ENCODE peak calls at places on chromosomes 4 and X, in four cellular contexts. W is endodermal cell, Z is A549, P is osteoblast. E is an unnamed sample. For H3K4me1, the result is how much of the 10 kb centered on the place peaks cover.

GRCh38 chr4:78757574-78757973 is 18.6 kb upstream of the BMP2K start:
- DNase-seq in P (no peak), Z (no peak), W (no peak), E (no peak)

GRCh38 chr4:177427097-177427665 is 15.1 kb downstream of the AGA start:
- DNase-seq in W (no peak), P (no peak), Z (no peak), E (no peak)

GRCh38 chr4:16034010-16034829 is 49.6 kb downstream of the PROM1 start:
- DNase-seq in W (no peak), P (no peak), Z (peak), E (no peak)

GRCh38 chr4:188262464-188262863 is 123.2 kb downstream of the TRIML1 start:
- DNase-seq in W (no peak), P (peak), Z (peak), E (no peak)

GRCh38 chrX:40414335-40414734 is 166.4 kb upstream of the ATP6AP2 start:
- DNase-seq in P (no peak), W (peak), Z (no peak), E (no peak)

GRCh38 chr4:26524001-26524400 is 33.7 kb upstream of the CCKAR start:
- DNase-seq in W (no peak), Z (no peak), P (no peak), E (no peak)

GRCh38 chrX:155966876-155967275 is 30.6 kb upstream of the IL9R start:
- DNase-seq in P (peak), W (peak), Z (peak), E (no peak)

GRCh38 chr4:187632260-187633010 is 363.1 kb upstream of the ZFP42 start:
- DNase-seq in P (no peak), W (no peak), Z (no peak), E (no peak)

GRCh38 chr4:7756561-7757355 is 182.9 kb downstream of the AFAP1 start:
- DNase-seq in P (no peak), Z (no peak), W (no peak), E (peak)

GRCh38 chrX:115912372-115912897 is 258.1 kb upstream of the AGTR2 start:
- DNase-seq in Z (no peak), W (no peak), P (peak), E (no peak)

GRCh38 chr4:123349401-123350190 is 47.0 kb upstream of the SPRY1 start:
- DNase-seq in Z (no peak), P (no peak), W (peak), E (no peak)

GRCh38 chrX:74923942-74924448 is 1.3 kb downstream of the NEXMIF start:
- DNase-seq in W (no peak), P (no peak), Z (no peak), E (peak)

GRCh38 chr4:169100656-169101055 is 90.6 kb upstream of the CBR4 start:
- DNase-seq in Z (no peak), W (peak), P (no peak), E (no peak)

GRCh38 chrX:96126182-96126581 is 558.5 kb upstream of the DIAPH2 start:
- DNase-seq in Z (no peak), W (no peak), P (no peak), E (no peak)

GRCh38 chr4:55706526-55706925 is 70.4 kb upstream of the NMU start:
- DNase-seq in Z (no peak), P (no peak), W (no peak), E (no peak)

GRCh38 chr4:120555058-120555457 is 367.5 kb downstream of the PRDM5 start:
- DNase-seq in Z (no peak), W (no peak), P (no peak), E (no peak)

GRCh38 chr4:67035501-67035900 is 509.8 kb downstream of the CENPC start:
- DNase-seq in Z (peak), P (peak), W (no peak), E (no peak)

GRCh38 chr4:138300616-138301015 is 58.5 kb upstream of the SLC7A11 start:
- DNase-seq in W (no peak), Z (no peak), P (no peak), E (no peak)

GRCh38 chr4:82988323-82988832 is 22.2 kb downstream of the LIN54 start:
- DNase-seq in Z (no peak), W (no peak), P (peak), E (no peak)

GRCh38 chr4:4990329-4990728 is 28.9 kb downstream of the CYTL1 start:
- DNase-seq in Z (no peak), W (no peak), P (no peak), E (no peak)

GRCh38 chrX:9873952-9874351 is 87.7 kb downstream of the SHROOM2 start:
- DNase-seq in P (no peak), Z (peak), W (peak), E (peak)

GRCh38 chrX:48854898-48855297 is 19.5 kb upstream of the PCSK1N start:
- DNase-seq in P (no peak), W (peak), Z (peak), E (no peak)

GRCh38 chrX:23403849-23404248 is 69.2 kb downstream of the PTCHD1 start:
- DNase-seq in P (no peak), W (peak), Z (peak), E (no peak)

GRCh38 chrX:120749141-120749846 is 119.4 kb upstream of the C1GALT1C1 start:
- DNase-seq in Z (no peak), W (no peak), P (no peak), E (no peak)

GRCh38 chrX:68835104-68835442 is 6.3 kb downstream of the EFNB1 start:
- DNase-seq in Z (no peak), W (no peak), P (peak), E (no peak)

GRCh38 chr4:73707918-73708577 is 32.3 kb upstream of the CXCL8 start:
- DNase-seq in P (no peak), W (no peak), Z (peak), E (peak)

GRCh38 chr4:6689506-6689960 is 4.1 kb upstream of the S100P start:
- DNase-seq in P (no peak), W (peak), Z (no peak), E (peak)

GRCh38 chrX:25198891-25199290 is 183.1 kb upstream of the ARX start:
- DNase-seq in W (no peak), P (no peak), Z (no peak), E (no peak)

GRCh38 chr4:88891636-88892035 is 165.3 kb downstream of the FAM13A start:
- DNase-seq in Z (no peak), W (no peak), P (no peak), E (no peak)

GRCh38 chr4:78356251-78356650 is 195.3 kb upstream of the ANXA3 start:
- DNase-seq in Z (no peak), P (no peak), W (no peak), E (no peak)

GRCh38 chr4:174450452-174450851 is 71.8 kb downstream of the HPGD start:
- DNase-seq in P (no peak), Z (no peak), W (no peak), E (no peak)

GRCh38 chr4:56787380-56787779 is 34.1 kb downstream of the SPINK2 start:
- DNase-seq in W (peak), Z (no peak), P (no peak), E (no peak)

GRCh38 chr4:25787891-25788331 is 74.9 kb downstream of the SEL1L3 start:
- DNase-seq in P (no peak), Z (no peak), W (no peak), E (no peak)

GRCh38 chr4:7391637-7392437 is 42.9 kb downstream of the PSAPL1 start:
- DNase-seq in W (peak), P (no peak), Z (no peak), E (no peak)

GRCh38 chr4:156829194-156829593 is 142.4 kb downstream of the PDGFC start:
- DNase-seq in W (no peak), P (peak), Z (no peak), E (no peak)

DNA sequence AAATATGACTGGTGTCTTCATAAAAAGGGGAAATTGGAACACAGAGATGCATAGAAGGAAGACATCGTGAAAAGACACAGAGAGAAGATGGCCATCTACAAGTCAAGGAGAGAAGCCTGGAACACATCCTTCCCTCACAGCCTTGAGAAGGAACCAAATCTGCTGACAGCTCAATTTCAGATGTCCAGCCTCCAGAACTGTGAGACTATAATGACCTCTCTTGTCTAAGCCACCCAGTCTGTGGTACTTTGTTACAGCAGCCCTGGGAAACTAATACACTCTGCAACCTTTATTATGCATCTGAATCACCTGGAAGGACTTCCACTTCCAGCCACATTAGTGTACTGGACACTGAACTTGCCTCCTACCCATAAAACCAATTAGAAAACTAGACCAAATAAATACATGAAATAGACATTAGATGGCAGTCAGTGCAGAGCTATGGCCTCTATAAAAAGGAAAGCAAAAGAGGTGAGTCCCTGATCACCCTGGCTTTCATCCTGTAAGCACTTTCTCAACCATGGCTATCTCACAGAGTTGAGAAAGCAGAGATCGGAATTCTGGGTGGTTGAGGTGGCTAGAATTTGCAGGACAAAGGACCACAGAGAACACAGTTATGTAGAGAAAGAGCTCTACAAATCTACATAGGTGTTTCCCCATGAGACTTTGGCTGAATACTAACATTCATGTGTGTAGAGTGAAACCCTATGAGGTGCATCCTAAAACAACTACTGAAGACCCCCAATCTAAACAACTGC is 25.7 kb downstream of the GAB3 start:
- DNase-seq in Z (no peak), W (no peak), P (no peak), E (no peak)
- H3K4me1 ChIP-seq in Z (under half), W (under half), P (under half), E (half or more)

GRCh38 chrX:140664939-140665338 is 44.6 kb upstream of the LINC00632 start:
- DNase-seq in W (no peak), P (no peak), Z (peak), E (no peak)
- TF ChIP-seq CTCF in W (peak), P (no peak), Z (peak), E (peak)

GRCh38 chr4:2937986-2938385 is 25.2 kb downstream of the NOP14 start:
- DNase-seq in Z (no peak), P (peak), W (no peak), E (no peak)
- H3K27ac ChIP-seq in Z (no peak), P (no peak), W (no peak), E (peak)

GRCh38 chrX:71099736-71100135 is 4.1 kb downstream of the FOXO4 start:
- DNase-seq in P (no peak), W (peak), Z (no peak), E (no peak)
- H3K4me1 ChIP-seq in P (under half), W (under half), Z (under half), E (under half)

DNA sequence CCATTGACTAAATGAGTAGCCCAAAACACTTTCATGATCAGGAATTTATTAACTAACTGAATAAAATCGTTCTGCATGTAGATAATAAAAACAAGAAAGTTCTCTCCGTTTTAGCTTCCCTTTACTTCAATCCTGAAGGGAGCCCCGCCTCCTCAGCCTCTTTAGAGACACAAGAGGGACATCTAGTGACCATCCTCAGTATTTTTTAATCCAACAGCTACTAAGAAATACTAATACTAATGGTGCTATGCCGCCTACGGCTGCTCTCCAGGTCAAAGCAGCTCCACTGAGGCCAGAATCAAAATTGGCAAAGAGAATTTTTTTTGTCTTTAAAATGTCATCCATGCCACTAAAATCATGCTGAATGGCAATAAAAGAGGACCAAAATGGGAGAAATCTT is 3.2 kb upstream of the PCDH19 start:
- DNase-seq in W (peak), Z (peak), P (peak), E (no peak)
- TF ChIP-seq CTCF in W (peak), Z (peak), P (peak), E (peak)

GRCh38 chr4:54099959-54100606 is at the start of gene GSX2:
- DNase-seq in W (no peak), P (peak), Z (no peak), E (no peak)
- H3K27ac ChIP-seq in W (no peak), P (no peak), Z (peak), E (no peak)

GRCh38 chrX:71991164-71991563 is 80.5 kb downstream of the NHSL2 start:
- DNase-seq in P (no peak), W (peak), Z (no peak), E (no peak)
- H3K4me1 ChIP-seq in P (under half), W (under half), Z (under half), E (under half)

GRCh38 chrX:53018627-53019026 is 30.0 kb upstream of the GPR173 start:
- DNase-seq in P (no peak), W (peak), Z (no peak), E (no peak)
- TF ChIP-seq CTCF in P (no peak), W (peak), Z (no peak), E (no peak)